ENCODE peak calls at places on chromosomes 12 and 14, in four cellular contexts. C, A, Q and N are unnamed samples. For H3K4me1 and H3K9me3, the result is how much of the 10 kb centered on the place peaks cover.

GRCh38 chr12:68891141-68891540 is 41.8 kb downstream of the CPM start:
- DNase-seq in C (no peak), Q (no peak), A (no peak), N (no peak)

GRCh38 chr14:72706485-72706884 is 187.4 kb downstream of the DPF3 start:
- DNase-seq in A (no peak), Q (no peak), C (no peak), N (no peak)

GRCh38 chr14:56294125-56294524 is 175.9 kb downstream of the PELI2 start:
- DNase-seq in Q (no peak), A (no peak), C (no peak), N (no peak)

GRCh38 chr12:123767613-123768012 is 5.5 kb downstream of the DNAH10 start:
- DNase-seq in C (no peak), Q (no peak), A (no peak), N (no peak)

GRCh38 chr12:45051490-45052105 is 699 bp upstream of the DBX2 start:
- DNase-seq in Q (no peak), C (no peak), A (no peak), N (no peak)

GRCh38 chr14:56846970-56847928 is 37.0 kb upstream of the OTX2 start:
- DNase-seq in A (no peak), Q (no peak), C (no peak), N (no peak)

GRCh38 chr14:61536661-61537566 is 158.4 kb upstream of the HIF1A start:
- DNase-seq in Q (no peak), C (no peak), A (no peak), N (no peak)

GRCh38 chr12:92859650-92860386 is 69.3 kb downstream of the EEA1 start:
- DNase-seq in Q (no peak), C (no peak), A (no peak), N (no peak)

GRCh38 chr14:99357151-99357550 is 85.2 kb upstream of the BCL11B start:
- DNase-seq in Q (no peak), A (no peak), C (no peak), N (peak)

GRCh38 chr14:59920378-59920683 is 387 bp downstream of the LRRC9 start:
- DNase-seq in Q (no peak), A (no peak), C (no peak), N (no peak)

GRCh38 chr14:92315050-92315785 is 7.7 kb upstream of the SLC24A4 start:
- DNase-seq in Q (no peak), A (no peak), C (no peak), N (no peak)

GRCh38 chr14:92314182-92314581 is 8.8 kb upstream of the SLC24A4 start:
- DNase-seq in A (no peak), C (no peak), Q (no peak), N (no peak)

GRCh38 chr14:92317511-92317910 is 5.5 kb upstream of the SLC24A4 start:
- DNase-seq in Q (no peak), C (no peak), A (no peak), N (no peak)

GRCh38 chr14:92316116-92316515 is 6.8 kb upstream of the SLC24A4 start:
- DNase-seq in A (no peak), Q (no peak), C (no peak), N (no peak)

GRCh38 chr14:92316937-92317336 is 6.0 kb upstream of the SLC24A4 start:
- DNase-seq in A (no peak), Q (no peak), C (no peak), N (no peak)
- TF ChIP-seq POLR2AphosphoS5 in A (no peak), Q (no peak), C (no peak), N (no peak)

GRCh38 chr12:110694330-110694891 is 5.5 kb upstream of the HVCN1 start:
- DNase-seq in A (no peak), Q (peak), C (no peak), N (no peak)
- H3K4me1 ChIP-seq in A (under half), Q (under half), C (under half), N (under half)

GRCh38 chr12:34601689-34602088 is 579.4 kb downstream of the ALG10 start:
- DNase-seq in C (no peak), Q (no peak), A (no peak), N (peak)

GRCh38 chr12:34604227-34604626 is 581.9 kb downstream of the ALG10 start:
- DNase-seq in A (no peak), C (no peak), Q (no peak), N (peak)

GRCh38 chr12:34602213-34602940 is 580.1 kb downstream of the ALG10 start:
- DNase-seq in A (no peak), Q (peak), C (no peak), N (no peak)

GRCh38 chr12:34604631-34605509 is 582.6 kb downstream of the ALG10 start:
- DNase-seq in A (no peak), C (no peak), Q (peak), N (peak)

DNA sequence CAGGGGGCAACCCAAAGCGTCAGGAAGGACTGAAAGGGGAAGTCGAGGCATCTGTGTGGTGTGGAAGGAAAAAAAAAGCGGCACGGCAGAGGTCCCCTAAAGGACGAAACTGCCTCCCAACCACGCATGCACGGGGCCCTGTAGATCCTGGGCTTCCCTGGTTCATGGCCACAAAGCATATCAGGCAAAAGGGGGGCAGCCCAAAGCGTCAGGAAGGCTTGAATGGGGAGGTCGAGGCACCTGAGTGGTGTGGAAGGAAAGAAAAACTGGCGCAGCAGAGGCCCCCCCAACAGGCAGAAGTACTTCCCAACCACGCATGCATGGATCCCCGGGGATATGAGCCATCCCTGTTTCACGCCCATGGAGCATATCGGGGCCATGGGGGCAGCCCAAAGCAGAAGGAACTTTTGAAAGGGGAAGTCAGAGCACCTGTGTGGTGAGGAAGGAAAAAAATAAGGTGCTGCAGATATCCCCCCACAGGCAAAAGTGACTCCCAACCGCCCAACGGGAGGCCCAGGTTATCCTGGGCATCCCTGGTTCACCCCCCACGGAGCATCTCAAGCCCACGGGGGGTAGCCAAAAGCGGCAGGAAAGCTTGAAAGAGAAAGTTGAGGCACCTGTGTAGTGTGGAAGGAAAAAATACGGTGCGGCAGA is 581.2 kb downstream of the ALG10 start:
- DNase-seq in C (no peak), Q (peak), A (no peak), N (peak)
- H3K9me3 ChIP-seq in C (under half), Q (under half), A (under half), N (half or more)

DNA sequence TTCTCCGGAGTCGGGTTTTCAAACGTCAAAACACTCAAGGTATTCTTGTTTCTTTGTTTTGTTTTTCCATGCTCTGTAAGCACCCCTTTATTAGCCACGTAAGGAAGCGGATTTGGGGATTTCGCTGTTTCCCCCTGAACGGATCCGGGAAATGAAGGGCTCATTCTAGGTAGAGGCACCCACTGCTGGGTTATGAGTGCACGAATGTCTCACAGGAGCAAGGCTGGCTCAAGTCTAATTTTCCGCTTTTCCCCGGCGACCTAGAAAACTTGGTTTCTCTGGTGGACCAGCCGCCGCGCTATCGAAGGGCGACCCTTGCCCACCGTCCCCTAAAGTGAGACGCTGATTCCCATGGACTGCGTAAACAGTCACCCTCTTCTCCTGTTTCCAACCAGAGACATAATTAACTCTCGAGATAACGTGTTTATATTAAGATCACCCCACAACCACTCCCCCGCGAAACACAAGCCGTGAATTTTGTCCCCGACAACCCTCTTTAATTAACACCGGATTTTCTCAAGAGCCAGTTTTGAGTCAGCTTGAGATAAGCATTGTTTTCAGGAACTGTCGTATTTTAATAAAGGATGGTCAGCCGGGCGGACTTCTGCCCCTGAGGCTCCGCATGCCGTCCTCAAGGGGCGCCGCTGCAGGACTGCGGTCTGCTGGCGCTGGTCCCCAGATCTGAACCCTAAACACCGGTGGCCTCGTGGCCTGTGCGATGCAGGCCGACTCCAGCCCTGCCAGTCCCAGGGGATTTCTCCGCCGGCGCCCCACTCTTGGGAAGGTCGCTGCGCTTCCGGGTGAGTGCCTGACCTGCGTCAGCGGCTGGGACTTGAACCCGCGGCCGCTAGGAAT is 523 bp upstream of the ABCC9 start:
- DNase-seq in C (peak), Q (peak), A (no peak), N (peak)
- TF ChIP-seq POLR2AphosphoS5 in C (no peak), Q (peak), A (no peak), N (no peak)